ENCODE peak calls at places on chromosomes 13 and 19, in nine cellular contexts. One of them, this sample, is unnamed.

GRCh38 chr19:14078406-14078805 is 5.8 kb downstream of the MISP3 start:
- DNase-seq in fibroblast of the aortic adventitia: peak; percentile 66
- DNase-seq in SIG-M5: no peak
- DNase-seq in H9: no peak
- DNase-seq in HT1080: no peak
- DNase-seq in mesenteric fat pad: no peak
- DNase-seq in breast epithelium: no peak
- DNase-seq in GM12865: no peak
- DNase-seq in memory B cell: no peak
- DNase-seq in this sample: no peak

GRCh38 chr19:48419158-48419920 is 25.9 kb downstream of the GRIN2D start:
- DNase-seq in fibroblast of the aortic adventitia: no peak
- DNase-seq in SIG-M5: no peak
- DNase-seq in H9: peak; percentile 86
- DNase-seq in HT1080: peak; percentile 78
- DNase-seq in mesenteric fat pad: no peak
- DNase-seq in breast epithelium: no peak
- DNase-seq in GM12865: peak; percentile 84
- DNase-seq in memory B cell: peak; percentile 64
- DNase-seq in this sample: peak; percentile 75

GRCh38 chr13:42071667-42072419 is 23.4 kb downstream of the DGKH start:
- DNase-seq in fibroblast of the aortic adventitia: peak; percentile 58
- DNase-seq in SIG-M5: no peak
- DNase-seq in H9: no peak
- DNase-seq in HT1080: no peak
- DNase-seq in mesenteric fat pad: no peak
- DNase-seq in breast epithelium: no peak
- DNase-seq in GM12865: no peak
- DNase-seq in memory B cell: no peak
- DNase-seq in this sample: no peak

GRCh38 chr19:8820234-8820633 is 11.9 kb downstream of the ZNF558 start:
- DNase-seq in fibroblast of the aortic adventitia: no peak
- DNase-seq in SIG-M5: no peak
- DNase-seq in H9: no peak
- DNase-seq in HT1080: no peak
- DNase-seq in mesenteric fat pad: no peak
- DNase-seq in breast epithelium: no peak
- DNase-seq in GM12865: no peak
- DNase-seq in memory B cell: no peak
- DNase-seq in this sample: no peak

GRCh38 chr19:3580156-3580955 is 4.9 kb upstream of the GIPC3 start:
- DNase-seq in fibroblast of the aortic adventitia: peak; percentile 95
- DNase-seq in SIG-M5: no peak
- DNase-seq in H9: no peak
- DNase-seq in HT1080: peak; percentile 83
- DNase-seq in mesenteric fat pad: no peak
- DNase-seq in breast epithelium: no peak
- DNase-seq in GM12865: no peak
- DNase-seq in memory B cell: no peak
- DNase-seq in this sample: peak; percentile 78

GRCh38 chr19:47631681-47632446 is 22.9 kb downstream of the BICRA start:
- DNase-seq in fibroblast of the aortic adventitia: peak; percentile 59
- DNase-seq in SIG-M5: no peak
- DNase-seq in H9: no peak
- DNase-seq in HT1080: no peak
- DNase-seq in mesenteric fat pad: no peak
- DNase-seq in breast epithelium: no peak
- DNase-seq in GM12865: no peak
- DNase-seq in memory B cell: no peak
- DNase-seq in this sample: no peak

GRCh38 chr13:43492745-43493144 is 294.0 kb downstream of the ENOX1 start:
- DNase-seq in fibroblast of the aortic adventitia: no peak
- DNase-seq in SIG-M5: no peak
- DNase-seq in H9: no peak
- DNase-seq in HT1080: no peak
- DNase-seq in mesenteric fat pad: no peak
- DNase-seq in breast epithelium: no peak
- DNase-seq in GM12865: no peak
- DNase-seq in memory B cell: no peak
- DNase-seq in this sample: no peak

GRCh38 chr13:78370231-78370630 is 233.1 kb downstream of the POU4F1 start:
- DNase-seq in fibroblast of the aortic adventitia: no peak
- DNase-seq in SIG-M5: no peak
- DNase-seq in H9: no peak
- DNase-seq in HT1080: no peak
- DNase-seq in mesenteric fat pad: no peak
- DNase-seq in breast epithelium: no peak
- DNase-seq in GM12865: no peak
- DNase-seq in memory B cell: no peak
- DNase-seq in this sample: no peak

GRCh38 chr19:24054044-24054935 is 32.7 kb upstream of the ZNF254 start:
- DNase-seq in fibroblast of the aortic adventitia: peak; percentile 68
- DNase-seq in SIG-M5: no peak
- DNase-seq in H9: no peak
- DNase-seq in HT1080: peak; percentile 93
- DNase-seq in mesenteric fat pad: no peak
- DNase-seq in breast epithelium: peak; percentile 35
- DNase-seq in GM12865: no peak
- DNase-seq in memory B cell: no peak
- DNase-seq in this sample: no peak

GRCh38 chr19:34131100-34131499 is 41.2 kb upstream of the LSM14A start:
- DNase-seq in fibroblast of the aortic adventitia: no peak
- DNase-seq in SIG-M5: no peak
- DNase-seq in H9: no peak
- DNase-seq in HT1080: no peak
- DNase-seq in mesenteric fat pad: peak; percentile 8
- DNase-seq in breast epithelium: no peak
- DNase-seq in GM12865: no peak
- DNase-seq in memory B cell: no peak
- DNase-seq in this sample: no peak

GRCh38 chr19:23799321-23799720 is 40.6 kb upstream of the ZNF681 start:
- DNase-seq in fibroblast of the aortic adventitia: no peak
- DNase-seq in SIG-M5: no peak
- DNase-seq in H9: no peak
- DNase-seq in HT1080: no peak
- DNase-seq in mesenteric fat pad: no peak
- DNase-seq in breast epithelium: no peak
- DNase-seq in GM12865: peak; percentile 1
- DNase-seq in memory B cell: no peak
- DNase-seq in this sample: no peak

GRCh38 chr19:38707512-38708114 is 36.7 kb downstream of the CAPN12 start:
- DNase-seq in fibroblast of the aortic adventitia: no peak
- DNase-seq in SIG-M5: no peak
- DNase-seq in H9: no peak
- DNase-seq in HT1080: peak; percentile 48
- DNase-seq in mesenteric fat pad: no peak
- DNase-seq in breast epithelium: peak; percentile 85
- DNase-seq in GM12865: no peak
- DNase-seq in memory B cell: no peak
- DNase-seq in this sample: no peak